ENCODE peak calls at places on chromosomes 13 and 19, in eight cellular contexts. S is putamen; I is osteocyte; R is ovary; A is fibroblast of the conjunctiva; Q is Caki2; W is SJSA1; F is stimulated activated CD4-positive, alpha-beta T cell treated with anti-CD3 and anti-CD28 coated beads, Interleukin-15, amount 100 ng/mL, for 1 hour. D is an unnamed sample.

GRCh38 chr13:44930907-44931676 is 58.2 kb downstream of the NUFIP1 start:
- DNase-seq in R (no peak), Q (no peak), S (no peak), W (no peak), A (no peak), I (no peak), F (no peak), D (no peak)

GRCh38 chr19:47331490-47331889 is 485 bp upstream of the C5AR2 start:
- DNase-seq in Q (no peak), I (no peak), A (no peak), R (no peak), S (no peak), F (no peak), W (no peak), D (no peak)

GRCh38 chr19:23474761-23475160 is 79.5 kb upstream of the ZNF91 start:
- DNase-seq in F (no peak), I (no peak), Q (no peak), A (no peak), W (no peak), R (no peak), S (no peak), D (no peak)

GRCh38 chr13:30004204-30004603 is 153.8 kb upstream of the UBL3 start:
- DNase-seq in I (peak; percentile 59), R (no peak), S (no peak), A (no peak), Q (no peak), W (no peak), F (no peak), D (no peak)

GRCh38 chr13:77696006-77696862 is 1.3 kb upstream of the SLAIN1 start:
- DNase-seq in A (no peak), R (no peak), F (no peak), W (no peak), S (peak; percentile 80), I (no peak), Q (peak; percentile 4), D (no peak)

GRCh38 chr19:44807162-44807561 is 1.7 kb upstream of the BCAM start:
- DNase-seq in A (no peak), Q (peak; percentile 69), I (no peak), W (no peak), F (no peak), R (peak; percentile 53), S (no peak), D (no peak)

GRCh38 chr13:41960700-41961697 is at the start of gene VWA8:
- DNase-seq in I (peak; percentile 91), W (peak; percentile 78), A (peak; percentile 57), F (peak; percentile 79), R (peak; percentile 88), S (peak; percentile 73), Q (peak; percentile 69), D (peak; percentile 90)

GRCh38 chr19:23971598-23971997 is 56.9 kb downstream of the ZNF726 start:
- DNase-seq in F (no peak), W (no peak), I (no peak), A (no peak), Q (no peak), R (no peak), S (no peak), D (no peak)

GRCh38 chr19:33898062-33898677 is 101.5 kb downstream of the KCTD15 start:
- DNase-seq in R (no peak), W (no peak), I (no peak), F (no peak), Q (no peak), S (no peak), A (no peak), D (no peak)

GRCh38 chr13:82833928-82834327 is 1048.3 kb downstream of the SLITRK1 start:
- DNase-seq in Q (no peak), I (no peak), R (no peak), S (no peak), F (no peak), W (no peak), A (peak; percentile 23), D (no peak)

GRCh38 chr19:49929121-49929610 is at the start of the genes ATF5 and NUP62:
- DNase-seq in F (peak; percentile 92), Q (no peak), R (peak; percentile 95), I (peak; percentile 97), A (peak; percentile 62), W (peak; percentile 92), S (peak; percentile 84), D (peak; percentile 88)